ENCODE peak calls at places on chromosomes 5 and 9, in four cellular contexts. Q is GM12865, O is putamen, S is fibroblast of mammary gland. C is an unnamed sample.

GRCh38 chr9:134959126-134959970 is 41.6 kb upstream of the FCN1 start:
- DNase-seq in Q (no peak), O (no peak), S (no peak), C (no peak)

GRCh38 chr5:6159864-6160199 is 218.5 kb downstream of the MED10 start:
- DNase-seq in Q (no peak), O (no peak), S (no peak), C (no peak)

GRCh38 chr5:172795401-172795977 is 24.5 kb upstream of the DUSP1 start:
- DNase-seq in Q (no peak), O (no peak), S (peak), C (no peak)

GRCh38 chr5:93583525-93583798 is 440 bp downstream of the NR2F1 start:
- DNase-seq in Q (no peak), O (no peak), S (no peak), C (no peak)

GRCh38 chr9:103364753-103365152 is 369.6 kb downstream of the CYLC2 start:
- DNase-seq in Q (no peak), O (no peak), S (peak), C (no peak)

GRCh38 chr9:118630931-118631595 is 738.2 kb downstream of the BRINP1 start:
- DNase-seq in Q (no peak), O (no peak), S (peak), C (no peak)

GRCh38 chr5:143841446-143841845 is 29.5 kb downstream of the HMHB1 start:
- DNase-seq in Q (no peak), O (no peak), S (no peak), C (no peak)

GRCh38 chr9:137422668-137423000 is 328 bp downstream of the EXD3 start:
- DNase-seq in Q (peak), O (no peak), S (no peak), C (peak)

GRCh38 chr5:177535125-177535524 is 18.4 kb upstream of the DDX41 start:
- DNase-seq in Q (no peak), O (no peak), S (no peak), C (no peak)

GRCh38 chr5:119328753-119329602 is 26.8 kb upstream of the TNFAIP8 start:
- DNase-seq in Q (no peak), O (no peak), S (peak), C (no peak)

GRCh38 chr9:95780751-95781150 is 94.7 kb upstream of the ERCC6L2 start:
- DNase-seq in Q (no peak), O (no peak), S (no peak), C (no peak)

GRCh38 chr9:117407436-117408022 is 7.3 kb downstream of the ASTN2 start:
- DNase-seq in Q (no peak), O (peak), S (no peak), C (no peak)

GRCh38 chr5:78353520-78353919 is 6.9 kb upstream of the SCAMP1 start:
- DNase-seq in Q (no peak), O (no peak), S (no peak), C (no peak)

GRCh38 chr9:75085640-75086039 is 2.3 kb downstream of the NMRK1 start:
- DNase-seq in Q (no peak), O (no peak), S (no peak), C (no peak)

GRCh38 chr5:179827684-179828083 is 7.0 kb downstream of the SQSTM1 start:
- DNase-seq in Q (no peak), O (no peak), S (peak), C (peak)

GRCh38 chr5:127296321-127296720 is 5.7 kb downstream of the MEGF10 start:
- DNase-seq in Q (no peak), O (no peak), S (peak), C (no peak)

C was measured in small intestine.